ENCODE peak calls at places on chromosome 5, in eight cellular contexts. C is sigmoid colon, I is PC-9, M is heart left ventricle, Y is endothelial cell of umbilical vein, Z is cardiac muscle cell, S is psoas muscle, V is fibroblast of lung. T is an unnamed sample. For H3K4me1, the result is how much of the 10 kb centered on the place peaks cover.

GRCh38 chr5:139335811-139336210 is 5.8 kb upstream of the PAIP2 start:
- DNase-seq in C (no peak), I (no peak), M (no peak), Y (no peak), Z (no peak), S (no peak), V (no peak), T (no peak)

GRCh38 chr5:125298258-125298657 is 551.8 kb upstream of the ZNF608 start:
- DNase-seq in C (no peak), I (peak), M (no peak), Y (no peak), Z (no peak), S (no peak), V (no peak), T (peak)

GRCh38 chr5:100659080-100659479 is 123.9 kb downstream of the FAM174A start:
- DNase-seq in C (no peak), I (no peak), M (no peak), Y (no peak), Z (no peak), S (no peak), V (no peak), T (no peak)

GRCh38 chr5:24161559-24161958 is 483.2 kb downstream of the CDH10 start:
- DNase-seq in C (no peak), I (no peak), M (no peak), Y (no peak), Z (no peak), S (no peak), V (no peak), T (peak)

GRCh38 chr5:84364043-84364442 is 20.6 kb downstream of the EDIL3 start:
- DNase-seq in C (no peak), I (no peak), M (no peak), Y (no peak), Z (no peak), S (no peak), V (peak), T (no peak)

GRCh38 chr5:180806351-180807011 is 3.9 kb upstream of the MGAT1 start:
- DNase-seq in C (peak), I (peak), M (no peak), Y (no peak), Z (no peak), S (no peak), V (no peak), T (no peak)

GRCh38 chr5:17123010-17123409 is 94.4 kb upstream of the BASP1 start:
- DNase-seq in C (no peak), I (no peak), M (no peak), Y (no peak), Z (peak), S (no peak), V (no peak), T (no peak)

GRCh38 chr5:53902524-53902923 is 342.1 kb downstream of the NDUFS4 start:
- DNase-seq in C (no peak), I (no peak), M (peak), Y (no peak), Z (no peak), S (no peak), V (no peak), T (no peak)

GRCh38 chr5:132256086-132256782 is 1.3 kb upstream of the PDLIM4 start:
- DNase-seq in C (peak), I (no peak), M (no peak), Y (no peak), Z (no peak), S (no peak), V (no peak), T (no peak)

GRCh38 chr5:138706655-138707480 is 46.4 kb upstream of the CTNNA1 start:
- DNase-seq in C (no peak), I (no peak), M (peak), Y (peak), Z (no peak), S (peak), V (peak), T (peak)

GRCh38 chr5:37090123-37090726 is 159.0 kb downstream of the CPLANE1 start:
- DNase-seq in C (no peak), I (peak), M (no peak), Y (peak), Z (no peak), S (no peak), V (peak), T (no peak)

GRCh38 chr5:154260860-154261235 is 70.3 kb downstream of the GALNT10 start:
- DNase-seq in C (no peak), I (no peak), M (no peak), Y (no peak), Z (no peak), S (no peak), V (no peak), T (no peak)
- H3K4me1 ChIP-seq in C (half or more), I (under half), M (under half), Y (under half), Z (under half), S (under half), V (under half), T (under half)

DNA sequence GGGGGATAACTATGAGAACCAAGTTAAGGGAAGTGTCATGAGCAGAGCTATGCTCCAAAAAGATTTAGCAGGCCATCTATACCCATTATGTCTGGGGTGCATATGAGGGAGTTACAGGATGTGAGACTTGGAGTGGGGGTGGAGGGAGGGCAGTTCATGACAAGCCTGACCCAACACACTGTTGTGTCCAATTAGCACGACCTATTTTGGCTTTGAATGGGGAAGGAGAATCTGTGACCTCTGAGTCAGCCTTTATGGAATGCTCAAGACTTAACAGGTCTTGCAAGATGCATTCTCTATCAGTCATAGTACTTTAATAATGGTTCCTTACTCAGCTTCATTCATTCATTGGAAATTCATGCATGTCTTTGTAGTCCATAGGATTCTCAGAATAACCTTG is 71.7 kb downstream of the GRIA1 start:
- DNase-seq in C (no peak), I (peak), M (no peak), Y (no peak), Z (no peak), S (no peak), V (peak), T (peak)
- H3K27ac ChIP-seq in C (no peak), I (peak), M (no peak), Y (no peak), Z (no peak), S (no peak), V (no peak), T (no peak)

DNA sequence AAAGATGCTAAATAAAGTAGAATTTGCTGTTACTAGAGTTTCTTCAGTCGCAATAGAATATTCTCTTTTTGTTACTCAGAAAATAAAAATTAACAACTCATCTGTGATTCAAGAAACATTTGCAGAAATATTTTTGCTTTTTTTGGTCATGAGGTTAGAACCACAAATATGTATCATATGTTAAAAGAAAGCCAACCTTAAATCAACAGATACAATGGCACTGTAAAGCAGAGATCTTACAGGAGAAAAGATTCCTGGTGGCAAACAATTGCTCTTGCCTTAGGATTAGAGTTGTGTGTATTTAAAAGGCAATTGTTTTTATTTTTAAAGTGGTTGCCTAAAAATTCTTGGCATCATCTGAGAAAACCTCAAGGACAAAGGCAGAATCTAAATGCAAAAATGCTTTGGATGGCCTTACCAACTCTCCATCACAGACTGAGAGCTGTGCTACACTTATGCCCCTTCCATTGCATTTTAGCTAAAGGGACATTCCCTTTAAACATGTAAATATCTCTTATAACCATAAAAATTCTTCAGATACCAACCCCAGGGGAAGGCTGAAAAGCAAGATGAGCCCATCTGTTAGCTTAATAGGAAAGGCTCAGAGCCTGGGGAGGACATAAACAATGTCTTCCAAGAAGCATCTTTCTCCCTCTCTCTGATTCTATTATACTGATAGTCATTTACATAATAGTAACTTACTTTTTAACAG is 100.4 kb downstream of the FAM114A2 start:
- DNase-seq in C (no peak), I (no peak), M (no peak), Y (no peak), Z (no peak), S (no peak), V (no peak), T (no peak)
- H3K4me1 ChIP-seq in C (under half), I (under half), M (under half), Y (under half), Z (under half), S (under half), V (under half), T (under half)

DNA sequence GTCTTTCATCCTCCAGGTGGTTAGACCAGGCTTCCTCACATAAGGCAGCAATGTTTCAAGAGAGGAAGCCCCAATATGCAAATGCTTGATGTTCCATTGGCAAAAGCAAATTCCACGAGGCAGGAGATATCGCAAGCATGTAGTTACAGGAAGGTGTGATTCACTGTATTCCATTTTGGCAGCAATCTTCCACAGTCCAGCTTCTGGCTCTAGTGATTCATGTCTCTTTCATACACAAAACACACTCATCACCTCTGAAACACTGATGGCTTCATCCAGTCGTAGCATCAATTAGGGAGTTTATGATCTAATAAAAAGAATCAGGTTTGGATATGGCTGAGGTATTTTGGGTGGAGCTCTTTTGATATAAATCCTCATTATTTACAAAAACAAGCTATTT is 552.2 kb upstream of the RIOK2 start:
- DNase-seq in C (no peak), I (no peak), M (no peak), Y (peak), Z (no peak), S (no peak), V (peak), T (peak)
- H3K27ac ChIP-seq in C (no peak), I (no peak), M (no peak), Y (no peak), Z (no peak), S (no peak), V (no peak), T (no peak)

DNA sequence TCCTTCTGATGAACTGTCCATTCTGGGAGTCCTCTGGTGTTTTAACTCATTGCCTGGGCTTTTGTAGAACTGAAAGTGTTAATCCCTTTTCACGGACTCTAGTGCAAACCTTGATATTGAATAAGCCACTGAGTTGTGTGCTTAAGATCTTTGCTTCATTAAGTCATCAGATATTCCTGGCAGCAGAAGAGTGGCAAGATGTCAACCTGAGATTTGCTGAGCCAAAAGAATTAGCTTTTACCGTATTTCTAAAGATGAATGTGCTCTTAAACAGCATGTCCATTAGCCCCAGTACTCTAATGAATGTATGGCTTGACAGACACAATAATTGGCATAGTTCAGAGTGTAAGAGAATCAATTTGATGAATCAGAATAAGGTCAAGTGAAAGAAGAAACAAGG is 87.2 kb upstream of the CDH6 start:
- DNase-seq in C (no peak), I (no peak), M (no peak), Y (no peak), Z (no peak), S (no peak), V (peak), T (no peak)
- H3K4me1 ChIP-seq in C (under half), I (under half), M (under half), Y (under half), Z (under half), S (under half), V (under half), T (under half)

DNA sequence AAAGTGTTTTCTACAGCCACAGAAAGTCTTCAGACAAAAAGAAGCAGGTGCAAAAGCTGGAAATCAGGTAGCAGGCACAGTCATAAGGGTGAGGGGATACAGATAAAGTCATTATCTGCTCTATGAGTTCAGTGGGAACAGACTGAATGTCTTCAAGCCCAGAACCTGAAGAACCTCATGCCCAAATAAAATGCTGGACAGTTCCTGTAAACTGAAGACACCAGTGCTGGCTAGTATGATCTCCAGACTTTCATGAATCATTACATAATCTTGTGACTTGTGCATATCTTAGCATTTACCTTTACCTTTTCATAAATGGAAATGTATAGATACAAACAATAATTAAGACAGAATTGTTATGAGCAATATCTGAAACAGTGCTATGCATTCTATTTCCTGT is 728.7 kb downstream of the DNAH5 start:
- DNase-seq in C (no peak), I (no peak), M (no peak), Y (no peak), Z (no peak), S (no peak), V (no peak), T (peak)
- H3K27ac ChIP-seq in C (no peak), I (no peak), M (no peak), Y (no peak), Z (no peak), S (no peak), V (no peak), T (no peak)

GRCh38 chr5:153598099-153598498 is 107.6 kb downstream of the GRIA1 start:
- DNase-seq in C (no peak), I (no peak), M (no peak), Y (no peak), Z (no peak), S (no peak), V (no peak), T (no peak)

DNA sequence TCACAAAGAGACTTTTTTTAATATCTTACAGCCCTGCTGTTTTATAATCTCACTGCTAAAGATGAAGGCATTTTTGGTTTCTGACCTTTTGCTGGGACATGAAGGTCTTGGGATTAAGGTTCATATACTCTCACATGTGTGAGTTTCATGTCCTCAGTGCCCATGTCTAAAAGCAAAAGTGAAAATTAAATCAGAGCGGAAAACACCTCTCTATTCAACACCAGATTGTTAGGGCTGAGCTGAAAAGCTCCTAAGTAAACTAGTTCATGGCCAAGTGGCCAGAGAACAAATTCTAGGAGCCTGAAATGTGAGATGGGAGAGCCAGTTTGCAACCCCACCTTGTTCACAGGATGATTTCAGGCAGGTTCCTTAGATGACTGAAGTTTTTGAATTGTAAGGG is 110.9 kb downstream of the GRIA1 start:
- DNase-seq in C (no peak), I (no peak), M (no peak), Y (no peak), Z (no peak), S (no peak), V (no peak), T (no peak)
- H3K4me1 ChIP-seq in C (under half), I (under half), M (under half), Y (under half), Z (under half), S (under half), V (under half), T (under half)

T was measured in foreskin keratinocyte.